ENCODE peak calls at places on chromosomes 7 and 10, in five cellular contexts. I is psoas muscle; M is CD4-positive, alpha-beta T cell; K is endodermal cell; T is CD4-positive, alpha-beta memory T cell. B is an unnamed sample.

GRCh38 chr10:70885931-70886903 is 2.1 kb downstream of the PCBD1 start:
- DNase-seq in I (peak; percentile 33), M (no peak), K (no peak), T (no peak), B (no peak)

GRCh38 chr10:123027861-123028260 is 19.1 kb downstream of the ACADSB start:
- DNase-seq in I (no peak), T (no peak), K (no peak), M (no peak), B (no peak)

GRCh38 chr10:30671011-30671616 is 41.6 kb upstream of the LYZL2 start:
- DNase-seq in T (peak; percentile 39), M (no peak), K (peak; percentile 78), I (no peak), B (peak; percentile 29)

GRCh38 chr10:33134011-33134751 is 176.2 kb upstream of the ITGB1 start:
- DNase-seq in K (no peak), T (peak; percentile 71), I (peak; percentile 38), M (peak; percentile 57), B (peak; percentile 93)

GRCh38 chr10:131673396-131673795 is 227.4 kb upstream of the PPP2R2D start:
- DNase-seq in T (no peak), K (no peak), I (no peak), M (no peak), B (no peak)

GRCh38 chr7:114645451-114645850 is 230.8 kb downstream of the FOXP2 start:
- DNase-seq in K (no peak), M (no peak), T (no peak), I (no peak), B (no peak)

GRCh38 chr7:74178632-74179031 is 4.5 kb downstream of the EIF4H start:
- DNase-seq in K (no peak), M (no peak), T (no peak), I (no peak), B (no peak)

GRCh38 chr7:79778786-79779382 is 325.4 kb upstream of the MAGI2 start:
- DNase-seq in K (no peak), I (no peak), M (no peak), T (no peak), B (no peak)

GRCh38 chr10:100894589-100895294 is 18.0 kb upstream of the SLF2 start:
- DNase-seq in I (no peak), T (no peak), K (no peak), M (no peak), B (no peak)

GRCh38 chr10:97724341-97724941 is 10.9 kb downstream of the MARVELD1 start:
- DNase-seq in K (no peak), I (peak; percentile 42), T (no peak), M (no peak), B (no peak)

GRCh38 chr10:807163-807957 is 117.9 kb upstream of the DIP2C start:
- DNase-seq in I (no peak), T (no peak), M (no peak), K (no peak), B (no peak)

GRCh38 chr7:94375167-94375566 is 19.5 kb upstream of the COL1A2 start:
- DNase-seq in K (peak; percentile 78), T (no peak), I (no peak), M (no peak), B (no peak)

GRCh38 chr10:62618576-62619408 is 185.7 kb upstream of the ADO start:
- DNase-seq in M (no peak), I (no peak), T (no peak), K (no peak), B (peak; percentile 24)

GRCh38 chr7:101900103-101900502 is 82.7 kb downstream of the CUX1 start:
- DNase-seq in M (no peak), K (no peak), T (no peak), I (peak; percentile 66), B (no peak)

GRCh38 chr7:50335795-50336754 is 31.6 kb downstream of the IKZF1 start:
- DNase-seq in M (peak; percentile 85), K (peak; percentile 49), I (no peak), T (peak; percentile 66), B (no peak)

GRCh38 chr10:36170943-36171501 is 528.9 kb upstream of the FZD8 start:
- DNase-seq in M (no peak), T (no peak), K (no peak), I (no peak), B (no peak)

GRCh38 chr7:128705891-128706333 is 33.2 kb upstream of the CALU start:
- DNase-seq in T (no peak), I (no peak), M (no peak), K (no peak), B (no peak)

GRCh38 chr7:148481965-148482626 is 108.5 kb upstream of the C7orf33 start:
- DNase-seq in T (no peak), K (no peak), M (no peak), I (no peak), B (no peak)

GRCh38 chr10:130378556-130379400 is 242.6 kb downstream of the GLRX3 start:
- DNase-seq in M (no peak), K (peak; percentile 81), T (no peak), I (no peak), B (no peak)

GRCh38 chr7:495326-495725 is 24.3 kb downstream of the PDGFA start:
- DNase-seq in K (no peak), I (peak; percentile 6), T (no peak), M (no peak), B (no peak)

GRCh38 chr10:6721480-6721879 is 141.4 kb upstream of the PRKCQ start:
- DNase-seq in T (no peak), M (no peak), K (no peak), I (peak; percentile 41), B (peak; percentile 55)
- H3K27ac ChIP-seq in T (no peak overlapping the region), M (no peak overlapping the region), K (no peak overlapping the region), I (peak overlapping the region; percentile 19), B (peak overlapping the region; percentile 14)

DNA sequence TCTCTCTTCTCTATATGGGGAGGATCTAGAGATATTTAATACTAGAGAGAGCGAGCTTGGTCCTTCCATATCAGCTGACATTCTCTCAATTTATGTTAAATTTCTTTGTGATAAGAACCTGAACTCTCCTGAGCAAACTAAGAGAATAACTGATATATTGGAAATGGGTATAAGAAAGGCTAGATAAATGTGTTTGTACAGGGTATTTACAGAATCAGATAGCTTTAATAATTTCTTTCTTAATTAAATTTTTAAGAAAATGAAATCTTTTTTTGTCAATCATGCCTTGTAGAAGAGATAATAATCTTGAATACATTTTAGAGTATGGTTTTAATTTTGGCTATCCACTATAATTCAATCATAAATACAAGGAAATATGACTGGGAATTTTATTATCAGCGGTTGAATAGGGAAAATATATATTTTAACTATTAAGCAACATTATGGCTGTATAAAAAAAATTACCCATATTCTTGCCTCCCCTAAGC is 58.7 kb downstream of the ANKIB1 start:
- DNase-seq in T (no peak), I (no peak), M (no peak), K (no peak), B (no peak)
- H3K27ac ChIP-seq in T (no peak overlapping the region), I (no peak overlapping the region), M (no peak overlapping the region), K (no peak overlapping the region), B (no peak overlapping the region)

DNA sequence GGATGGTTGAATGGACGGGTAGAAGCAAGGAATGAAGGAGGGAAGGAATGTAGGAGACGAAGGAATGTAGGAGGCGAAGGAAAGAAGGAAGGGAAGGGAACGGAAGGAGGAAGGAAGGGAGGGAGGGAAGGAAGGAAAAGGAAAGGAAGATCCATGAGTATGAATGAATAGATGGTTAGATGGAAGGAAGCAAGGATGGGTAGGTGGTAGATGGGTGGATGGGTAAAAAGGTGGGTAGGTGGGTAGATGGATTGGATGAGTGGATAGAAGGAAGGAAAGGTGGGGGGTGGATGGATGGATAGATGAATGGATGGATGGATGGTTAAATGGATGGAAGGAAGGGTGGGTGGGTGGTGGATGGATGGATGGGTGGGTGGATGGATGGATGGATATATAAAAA is 77.4 kb downstream of the RGS10 start:
- DNase-seq in K (no peak), T (no peak), M (no peak), I (no peak), B (no peak)
- H3K27ac ChIP-seq in K (no peak overlapping the region), T (no peak overlapping the region), M (no peak overlapping the region), I (no peak overlapping the region), B (no peak overlapping the region)

GRCh38 chr10:124865676-124866075 is 64.1 kb downstream of the ABRAXAS2 start:
- DNase-seq in M (no peak), K (no peak), T (no peak), I (no peak), B (no peak)
- H3K27ac ChIP-seq in M (no peak overlapping the region), K (no peak overlapping the region), T (no peak overlapping the region), I (no peak overlapping the region), B (no peak overlapping the region)

GRCh38 chr7:27424231-27424630 is 181.6 kb downstream of the EVX1 start:
- DNase-seq in I (no peak), K (no peak), T (no peak), M (no peak), B (no peak)

GRCh38 chr7:27424749-27425148 is 182.1 kb downstream of the EVX1 start:
- DNase-seq in T (no peak), I (no peak), M (no peak), K (no peak), B (no peak)

GRCh38 chr7:27423821-27424220 is 181.2 kb downstream of the EVX1 start:
- DNase-seq in T (no peak), I (no peak), M (no peak), K (no peak), B (no peak)

GRCh38 chr7:27420702-27421101 is 178.1 kb downstream of the EVX1 start:
- DNase-seq in K (no peak), T (no peak), I (no peak), M (no peak), B (no peak)

DNA sequence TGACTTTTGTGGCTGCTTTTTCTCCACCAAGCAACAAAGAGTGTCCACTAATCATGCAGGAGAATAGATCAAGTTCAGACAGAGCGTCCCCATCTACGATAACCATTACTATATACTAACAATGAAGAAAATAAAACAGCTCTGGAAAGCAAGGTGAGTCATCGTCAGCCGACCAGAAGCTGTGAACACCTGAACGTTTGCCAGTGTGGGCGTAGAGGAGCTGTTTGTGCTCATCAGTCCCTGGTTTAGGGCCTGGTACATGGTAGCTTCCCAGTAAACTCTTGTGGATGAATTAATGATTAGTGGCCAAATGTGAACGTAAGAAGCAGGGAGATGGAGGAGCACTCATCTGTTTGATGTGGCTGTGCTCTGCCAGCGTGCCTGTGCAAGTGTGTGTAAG is 180.7 kb downstream of the EVX1 start:
- DNase-seq in K (no peak), T (no peak), M (no peak), I (no peak), B (peak; percentile 25)
- H3K27ac ChIP-seq in K (no peak overlapping the region), T (no peak overlapping the region), M (no peak overlapping the region), I (no peak overlapping the region), B (no peak overlapping the region)

B was measured in adrenal gland.